ENCODE peak calls at places on chromosome 4, in eight cellular contexts. One of them, this sample, is unnamed.

GRCh38 chr4:113811329-113811728 is 49.8 kb upstream of the CAMK2D start:
- DNase-seq in DMS153: no peak
- DNase-seq in Calu3: no peak
- DNase-seq in NCI-H748 treated with DMSO at 0.1 percent for 48 hours: no peak
- DNase-seq in WTC11: no peak
- DNase-seq in activated CD8-positive, alpha-beta memory T cell treated with anti-CD3 and anti-CD28 coated beads, Interleukin-2, amount 50 U/mL, for 48 hours: no peak
- DNase-seq in RPMI7951: no peak
- DNase-seq in SK-N-DZ: no peak
- DNase-seq in this sample: no peak

GRCh38 chr4:183392377-183392776 is 52.1 kb upstream of the CDKN2AIP start:
- DNase-seq in DMS153: no peak
- DNase-seq in Calu3: no peak
- DNase-seq in NCI-H748 treated with DMSO at 0.1 percent for 48 hours: no peak
- DNase-seq in WTC11: no peak
- DNase-seq in activated CD8-positive, alpha-beta memory T cell treated with anti-CD3 and anti-CD28 coated beads, Interleukin-2, amount 50 U/mL, for 48 hours: no peak
- DNase-seq in RPMI7951: no peak
- DNase-seq in SK-N-DZ: no peak
- DNase-seq in this sample: no peak

GRCh38 chr4:63607186-63607872 is 801.9 kb downstream of the TECRL start:
- DNase-seq in DMS153: peak; percentile 56
- DNase-seq in Calu3: no peak
- DNase-seq in NCI-H748 treated with DMSO at 0.1 percent for 48 hours: no peak
- DNase-seq in WTC11: no peak
- DNase-seq in activated CD8-positive, alpha-beta memory T cell treated with anti-CD3 and anti-CD28 coated beads, Interleukin-2, amount 50 U/mL, for 48 hours: no peak
- DNase-seq in RPMI7951: no peak
- DNase-seq in SK-N-DZ: no peak
- DNase-seq in this sample: no peak

GRCh38 chr4:54091637-54092404 is 8.1 kb upstream of the GSX2 start:
- DNase-seq in DMS153: peak; percentile 39
- DNase-seq in Calu3: peak; percentile 35
- DNase-seq in NCI-H748 treated with DMSO at 0.1 percent for 48 hours: peak; percentile 50
- DNase-seq in WTC11: no peak
- DNase-seq in activated CD8-positive, alpha-beta memory T cell treated with anti-CD3 and anti-CD28 coated beads, Interleukin-2, amount 50 U/mL, for 48 hours: peak; percentile 84
- DNase-seq in RPMI7951: peak; percentile 71
- DNase-seq in SK-N-DZ: peak; percentile 74
- DNase-seq in this sample: peak; percentile 70

GRCh38 chr4:164700471-164700870 is 53.5 kb upstream of the SMIM31 start:
- DNase-seq in DMS153: no peak
- DNase-seq in Calu3: peak; percentile 20
- DNase-seq in NCI-H748 treated with DMSO at 0.1 percent for 48 hours: peak; percentile 25
- DNase-seq in WTC11: peak; percentile 66
- DNase-seq in activated CD8-positive, alpha-beta memory T cell treated with anti-CD3 and anti-CD28 coated beads, Interleukin-2, amount 50 U/mL, for 48 hours: no peak
- DNase-seq in RPMI7951: peak; percentile 13
- DNase-seq in SK-N-DZ: peak; percentile 4
- DNase-seq in this sample: no peak

GRCh38 chr4:8276358-8277240 is 7.0 kb downstream of the HTRA3 start:
- DNase-seq in DMS153: no peak
- DNase-seq in Calu3: no peak
- DNase-seq in NCI-H748 treated with DMSO at 0.1 percent for 48 hours: no peak
- DNase-seq in WTC11: no peak
- DNase-seq in activated CD8-positive, alpha-beta memory T cell treated with anti-CD3 and anti-CD28 coated beads, Interleukin-2, amount 50 U/mL, for 48 hours: no peak
- DNase-seq in RPMI7951: peak; percentile 47
- DNase-seq in SK-N-DZ: no peak
- DNase-seq in this sample: peak; percentile 50

GRCh38 chr4:30968926-30969325 is 248.8 kb downstream of the PCDH7 start:
- DNase-seq in DMS153: no peak
- DNase-seq in Calu3: no peak
- DNase-seq in NCI-H748 treated with DMSO at 0.1 percent for 48 hours: no peak
- DNase-seq in WTC11: no peak
- DNase-seq in activated CD8-positive, alpha-beta memory T cell treated with anti-CD3 and anti-CD28 coated beads, Interleukin-2, amount 50 U/mL, for 48 hours: no peak
- DNase-seq in RPMI7951: no peak
- DNase-seq in SK-N-DZ: no peak
- DNase-seq in this sample: no peak

GRCh38 chr4:65646136-65646535 is 24.2 kb downstream of the EPHA5 start:
- DNase-seq in DMS153: no peak
- DNase-seq in Calu3: no peak
- DNase-seq in NCI-H748 treated with DMSO at 0.1 percent for 48 hours: no peak
- DNase-seq in WTC11: no peak
- DNase-seq in activated CD8-positive, alpha-beta memory T cell treated with anti-CD3 and anti-CD28 coated beads, Interleukin-2, amount 50 U/mL, for 48 hours: no peak
- DNase-seq in RPMI7951: no peak
- DNase-seq in SK-N-DZ: no peak
- DNase-seq in this sample: no peak

GRCh38 chr4:73019462-73020047 is 50.0 kb downstream of the COX18 start:
- DNase-seq in DMS153: no peak
- DNase-seq in Calu3: peak; percentile 14
- DNase-seq in NCI-H748 treated with DMSO at 0.1 percent for 48 hours: no peak
- DNase-seq in WTC11: no peak
- DNase-seq in activated CD8-positive, alpha-beta memory T cell treated with anti-CD3 and anti-CD28 coated beads, Interleukin-2, amount 50 U/mL, for 48 hours: no peak
- DNase-seq in RPMI7951: peak; percentile 40
- DNase-seq in SK-N-DZ: peak; percentile 26
- DNase-seq in this sample: peak; percentile 51

GRCh38 chr4:25842229-25842840 is 20.5 kb downstream of the SEL1L3 start:
- DNase-seq in DMS153: no peak
- DNase-seq in Calu3: no peak
- DNase-seq in NCI-H748 treated with DMSO at 0.1 percent for 48 hours: no peak
- DNase-seq in WTC11: peak; percentile 55
- DNase-seq in activated CD8-positive, alpha-beta memory T cell treated with anti-CD3 and anti-CD28 coated beads, Interleukin-2, amount 50 U/mL, for 48 hours: no peak
- DNase-seq in RPMI7951: no peak
- DNase-seq in SK-N-DZ: no peak
- DNase-seq in this sample: no peak

GRCh38 chr4:83821493-83821892 is 285.6 kb downstream of the GPAT3 start:
- DNase-seq in DMS153: no peak
- DNase-seq in Calu3: no peak
- DNase-seq in NCI-H748 treated with DMSO at 0.1 percent for 48 hours: no peak
- DNase-seq in WTC11: no peak
- DNase-seq in activated CD8-positive, alpha-beta memory T cell treated with anti-CD3 and anti-CD28 coated beads, Interleukin-2, amount 50 U/mL, for 48 hours: no peak
- DNase-seq in RPMI7951: no peak
- DNase-seq in SK-N-DZ: no peak
- DNase-seq in this sample: no peak

GRCh38 chr4:109495514-109495913 is 61.9 kb downstream of the SEC24B start:
- DNase-seq in DMS153: no peak
- DNase-seq in Calu3: no peak
- DNase-seq in NCI-H748 treated with DMSO at 0.1 percent for 48 hours: no peak
- DNase-seq in WTC11: no peak
- DNase-seq in activated CD8-positive, alpha-beta memory T cell treated with anti-CD3 and anti-CD28 coated beads, Interleukin-2, amount 50 U/mL, for 48 hours: no peak
- DNase-seq in RPMI7951: no peak
- DNase-seq in SK-N-DZ: peak; percentile 1
- DNase-seq in this sample: no peak

GRCh38 chr4:139042981-139043460 is 27.4 kb downstream of the NOCT start:
- DNase-seq in DMS153: no peak
- DNase-seq in Calu3: no peak
- DNase-seq in NCI-H748 treated with DMSO at 0.1 percent for 48 hours: no peak
- DNase-seq in WTC11: no peak
- DNase-seq in activated CD8-positive, alpha-beta memory T cell treated with anti-CD3 and anti-CD28 coated beads, Interleukin-2, amount 50 U/mL, for 48 hours: no peak
- DNase-seq in RPMI7951: no peak
- DNase-seq in SK-N-DZ: no peak
- DNase-seq in this sample: peak; percentile 15

GRCh38 chr4:26105815-26106699 is 192.0 kb downstream of the SMIM20 start:
- DNase-seq in DMS153: peak; percentile 12
- DNase-seq in Calu3: no peak
- DNase-seq in NCI-H748 treated with DMSO at 0.1 percent for 48 hours: no peak
- DNase-seq in WTC11: no peak
- DNase-seq in activated CD8-positive, alpha-beta memory T cell treated with anti-CD3 and anti-CD28 coated beads, Interleukin-2, amount 50 U/mL, for 48 hours: no peak
- DNase-seq in RPMI7951: peak; percentile 70
- DNase-seq in SK-N-DZ: no peak
- DNase-seq in this sample: peak; percentile 42

GRCh38 chr4:16289872-16290554 is 63.7 kb upstream of the TAPT1 start:
- DNase-seq in DMS153: no peak
- DNase-seq in Calu3: no peak
- DNase-seq in NCI-H748 treated with DMSO at 0.1 percent for 48 hours: peak; percentile 30
- DNase-seq in WTC11: no peak
- DNase-seq in activated CD8-positive, alpha-beta memory T cell treated with anti-CD3 and anti-CD28 coated beads, Interleukin-2, amount 50 U/mL, for 48 hours: no peak
- DNase-seq in RPMI7951: peak; percentile 30
- DNase-seq in SK-N-DZ: peak; percentile 38
- DNase-seq in this sample: peak; percentile 40

GRCh38 chr4:52956691-52957090 is 94.6 kb downstream of the RASL11B start:
- DNase-seq in DMS153: no peak
- DNase-seq in Calu3: no peak
- DNase-seq in NCI-H748 treated with DMSO at 0.1 percent for 48 hours: no peak
- DNase-seq in WTC11: no peak
- DNase-seq in activated CD8-positive, alpha-beta memory T cell treated with anti-CD3 and anti-CD28 coated beads, Interleukin-2, amount 50 U/mL, for 48 hours: no peak
- DNase-seq in RPMI7951: no peak
- DNase-seq in SK-N-DZ: peak; percentile 52
- DNase-seq in this sample: peak; percentile 67

GRCh38 chr4:163121689-163122088 is 45.0 kb downstream of the NAF1 start:
- DNase-seq in DMS153: no peak
- DNase-seq in Calu3: no peak
- DNase-seq in NCI-H748 treated with DMSO at 0.1 percent for 48 hours: no peak
- DNase-seq in WTC11: no peak
- DNase-seq in activated CD8-positive, alpha-beta memory T cell treated with anti-CD3 and anti-CD28 coated beads, Interleukin-2, amount 50 U/mL, for 48 hours: no peak
- DNase-seq in RPMI7951: no peak
- DNase-seq in SK-N-DZ: no peak
- DNase-seq in this sample: no peak

GRCh38 chr4:119046263-119046662 is 89.4 kb upstream of the MYOZ2 start:
- DNase-seq in DMS153: no peak
- DNase-seq in Calu3: no peak
- DNase-seq in NCI-H748 treated with DMSO at 0.1 percent for 48 hours: no peak
- DNase-seq in WTC11: no peak
- DNase-seq in activated CD8-positive, alpha-beta memory T cell treated with anti-CD3 and anti-CD28 coated beads, Interleukin-2, amount 50 U/mL, for 48 hours: no peak
- DNase-seq in RPMI7951: no peak
- DNase-seq in SK-N-DZ: no peak
- DNase-seq in this sample: no peak

GRCh38 chr4:94595880-94596483 is 144.2 kb downstream of the PDLIM5 start:
- DNase-seq in DMS153: peak; percentile 31
- DNase-seq in Calu3: no peak
- DNase-seq in NCI-H748 treated with DMSO at 0.1 percent for 48 hours: peak; percentile 5
- DNase-seq in WTC11: no peak
- DNase-seq in activated CD8-positive, alpha-beta memory T cell treated with anti-CD3 and anti-CD28 coated beads, Interleukin-2, amount 50 U/mL, for 48 hours: no peak
- DNase-seq in RPMI7951: peak; percentile 45
- DNase-seq in SK-N-DZ: peak; percentile 31
- DNase-seq in this sample: peak; percentile 70

GRCh38 chr4:5918331-5919030 is 25.6 kb upstream of the CRMP1 start:
- DNase-seq in DMS153: no peak
- DNase-seq in Calu3: no peak
- DNase-seq in NCI-H748 treated with DMSO at 0.1 percent for 48 hours: no peak
- DNase-seq in WTC11: no peak
- DNase-seq in activated CD8-positive, alpha-beta memory T cell treated with anti-CD3 and anti-CD28 coated beads, Interleukin-2, amount 50 U/mL, for 48 hours: no peak
- DNase-seq in RPMI7951: no peak
- DNase-seq in SK-N-DZ: no peak
- DNase-seq in this sample: no peak

GRCh38 chr4:88537725-88538124 is 14.1 kb upstream of the PYURF start:
- DNase-seq in DMS153: no peak
- DNase-seq in Calu3: no peak
- DNase-seq in NCI-H748 treated with DMSO at 0.1 percent for 48 hours: no peak
- DNase-seq in WTC11: no peak
- DNase-seq in activated CD8-positive, alpha-beta memory T cell treated with anti-CD3 and anti-CD28 coated beads, Interleukin-2, amount 50 U/mL, for 48 hours: no peak
- DNase-seq in RPMI7951: no peak
- DNase-seq in SK-N-DZ: no peak
- DNase-seq in this sample: no peak

GRCh38 chr4:168796362-168797106 is 213.5 kb downstream of the CBR4 start:
- DNase-seq in DMS153: no peak
- DNase-seq in Calu3: no peak
- DNase-seq in NCI-H748 treated with DMSO at 0.1 percent for 48 hours: no peak
- DNase-seq in WTC11: no peak
- DNase-seq in activated CD8-positive, alpha-beta memory T cell treated with anti-CD3 and anti-CD28 coated beads, Interleukin-2, amount 50 U/mL, for 48 hours: no peak
- DNase-seq in RPMI7951: peak; percentile 94
- DNase-seq in SK-N-DZ: no peak
- DNase-seq in this sample: peak; percentile 63

GRCh38 chr4:141609243-141609642 is 27.1 kb upstream of the IL15 start:
- DNase-seq in DMS153: no peak
- DNase-seq in Calu3: peak; percentile 40
- DNase-seq in NCI-H748 treated with DMSO at 0.1 percent for 48 hours: no peak
- DNase-seq in WTC11: no peak
- DNase-seq in activated CD8-positive, alpha-beta memory T cell treated with anti-CD3 and anti-CD28 coated beads, Interleukin-2, amount 50 U/mL, for 48 hours: no peak
- DNase-seq in RPMI7951: no peak
- DNase-seq in SK-N-DZ: no peak
- DNase-seq in this sample: peak; percentile 7

GRCh38 chr4:120432451-120432850 is 365.8 kb upstream of the MAD2L1 start:
- DNase-seq in DMS153: no peak
- DNase-seq in Calu3: no peak
- DNase-seq in NCI-H748 treated with DMSO at 0.1 percent for 48 hours: no peak
- DNase-seq in WTC11: no peak
- DNase-seq in activated CD8-positive, alpha-beta memory T cell treated with anti-CD3 and anti-CD28 coated beads, Interleukin-2, amount 50 U/mL, for 48 hours: no peak
- DNase-seq in RPMI7951: no peak
- DNase-seq in SK-N-DZ: no peak
- DNase-seq in this sample: no peak

GRCh38 chr4:111213520-111213919 is 590.6 kb upstream of the PITX2 start:
- DNase-seq in DMS153: no peak
- DNase-seq in Calu3: no peak
- DNase-seq in NCI-H748 treated with DMSO at 0.1 percent for 48 hours: no peak
- DNase-seq in WTC11: no peak
- DNase-seq in activated CD8-positive, alpha-beta memory T cell treated with anti-CD3 and anti-CD28 coated beads, Interleukin-2, amount 50 U/mL, for 48 hours: no peak
- DNase-seq in RPMI7951: no peak
- DNase-seq in SK-N-DZ: no peak
- DNase-seq in this sample: peak; percentile 74

GRCh38 chr4:178165251-178165650 is 723.0 kb upstream of the AGA start:
- DNase-seq in DMS153: no peak
- DNase-seq in Calu3: peak; percentile 19
- DNase-seq in NCI-H748 treated with DMSO at 0.1 percent for 48 hours: peak; percentile 50
- DNase-seq in WTC11: no peak
- DNase-seq in activated CD8-positive, alpha-beta memory T cell treated with anti-CD3 and anti-CD28 coated beads, Interleukin-2, amount 50 U/mL, for 48 hours: no peak
- DNase-seq in RPMI7951: no peak
- DNase-seq in SK-N-DZ: no peak
- DNase-seq in this sample: no peak

GRCh38 chr4:10320130-10320529 is 137.1 kb downstream of the ZNF518B start:
- DNase-seq in DMS153: no peak
- DNase-seq in Calu3: no peak
- DNase-seq in NCI-H748 treated with DMSO at 0.1 percent for 48 hours: no peak
- DNase-seq in WTC11: no peak
- DNase-seq in activated CD8-positive, alpha-beta memory T cell treated with anti-CD3 and anti-CD28 coated beads, Interleukin-2, amount 50 U/mL, for 48 hours: no peak
- DNase-seq in RPMI7951: no peak
- DNase-seq in SK-N-DZ: no peak
- DNase-seq in this sample: no peak

This sample was measured in AG10803.